ENCODE peak calls at places on chromosomes 6 and 20, in eight cellular contexts. M is choroid plexus epithelial cell, O is fibroblast of pulmonary artery, D is uterus, A is astrocyte of the cerebellum, I is WERI-Rb-1, E is foreskin fibroblast, Q is tibial nerve. J is an unnamed sample.

GRCh38 chr6:66307490-66307889 is 600.5 kb upstream of the EYS start:
- DNase-seq in A (no peak), E (peak), I (no peak), Q (no peak), D (no peak), O (no peak), M (peak), J (no peak)

GRCh38 chr6:81465859-81466258 is 286.6 kb downstream of the TENT5A start:
- DNase-seq in O (peak), D (no peak), M (peak), A (no peak), Q (no peak), E (peak), I (peak), J (peak)

GRCh38 chr6:32070814-32071466 is 32.7 kb downstream of the CYP21A2 start:
- DNase-seq in M (peak), A (no peak), I (no peak), E (no peak), O (no peak), Q (peak), D (peak), J (no peak)

GRCh38 chr6:42104095-42104806 is 38.2 kb downstream of the C6orf132 start:
- DNase-seq in Q (peak), D (peak), I (no peak), O (peak), E (peak), M (peak), A (no peak), J (peak)

GRCh38 chr20:53960586-53961386 is 109.6 kb downstream of the BCAS1 start:
- DNase-seq in E (peak), O (no peak), A (no peak), M (peak), D (no peak), Q (no peak), I (no peak), J (peak)

GRCh38 chr20:1297486-1297885 is 31.4 kb downstream of the SNPH start:
- DNase-seq in A (no peak), E (no peak), O (no peak), Q (no peak), I (no peak), M (no peak), D (no peak), J (no peak)

GRCh38 chr6:43698584-43699349 is 11.2 kb upstream of the MRPS18A start:
- DNase-seq in O (peak), Q (peak), I (no peak), D (peak), E (peak), M (peak), A (no peak), J (peak)

GRCh38 chr6:167898673-167899311 is 72.1 kb downstream of the AFDN start:
- DNase-seq in I (no peak), A (peak), D (no peak), O (peak), E (peak), M (peak), Q (no peak), J (peak)

GRCh38 chr20:46975976-46976375 is 81.3 kb downstream of the EYA2 start:
- DNase-seq in I (no peak), O (no peak), D (no peak), Q (no peak), M (no peak), E (no peak), A (no peak), J (no peak)

GRCh38 chr6:126944512-126944911 is 174.0 kb upstream of the RSPO3 start:
- DNase-seq in A (no peak), Q (no peak), D (peak), E (peak), I (no peak), M (no peak), O (no peak), J (no peak)

GRCh38 chr6:90284745-90285481 is 11.7 kb downstream of the BACH2 start:
- DNase-seq in A (peak), E (peak), I (no peak), Q (no peak), D (no peak), M (peak), O (peak), J (peak)

GRCh38 chr20:41138217-41138526 is 829 bp downstream of the PLCG1 start:
- DNase-seq in M (peak), A (no peak), E (no peak), O (peak), I (no peak), Q (no peak), D (no peak), J (peak)

GRCh38 chr20:17557675-17558006 is 12.2 kb upstream of the DSTN start:
- DNase-seq in O (peak), M (peak), D (peak), I (no peak), Q (no peak), A (no peak), E (peak), J (peak)

GRCh38 chr20:60352580-60352979 is 394.4 kb downstream of the CDH26 start:
- DNase-seq in O (no peak), M (no peak), A (no peak), I (no peak), Q (no peak), E (no peak), D (no peak), J (no peak)

GRCh38 chr6:2771021-2771558 is 5.9 kb downstream of the WRNIP1 start:
- DNase-seq in A (no peak), I (no peak), O (no peak), E (peak), D (no peak), M (no peak), Q (no peak), J (no peak)

GRCh38 chr6:45586216-45587171 is 208.8 kb upstream of the SUPT3H start:
- DNase-seq in D (no peak), I (peak), E (no peak), M (no peak), A (no peak), Q (no peak), O (no peak), J (no peak)

GRCh38 chr6:166905013-166905412 is 51.3 kb downstream of the RNASET2 start:
- DNase-seq in Q (no peak), O (no peak), I (no peak), A (no peak), M (no peak), E (no peak), D (no peak), J (no peak)

GRCh38 chr20:32709528-32710121 is 33.6 kb downstream of the COMMD7 start:
- DNase-seq in D (no peak), O (peak), A (no peak), I (peak), M (peak), E (no peak), Q (no peak), J (no peak)

GRCh38 chr6:30500421-30501069 is 11.2 kb downstream of the HLA-E start:
- DNase-seq in D (no peak), E (peak), Q (no peak), M (peak), A (no peak), I (peak), O (peak), J (peak)

GRCh38 chr6:6919173-6919572 is 188.6 kb upstream of the RREB1 start:
- DNase-seq in I (no peak), D (no peak), M (no peak), E (no peak), O (no peak), A (no peak), Q (no peak), J (no peak)

GRCh38 chr6:53090576-53090975 is 25.4 kb downstream of the FBXO9 start:
- DNase-seq in O (peak), E (peak), M (no peak), D (no peak), A (no peak), Q (no peak), I (no peak), J (peak)

GRCh38 chr6:103405321-103405720 is 1454.4 kb downstream of the HACE1 start:
- DNase-seq in E (no peak), D (no peak), A (no peak), M (no peak), Q (no peak), O (no peak), I (no peak), J (no peak)

GRCh38 chr20:41168281-41169183 is 31.2 kb downstream of the PLCG1 start:
- DNase-seq in D (peak), I (no peak), E (no peak), M (no peak), Q (no peak), A (no peak), O (no peak), J (no peak)

GRCh38 chr6:170284126-170284773 is 6.6 kb downstream of the DLL1 start:
- DNase-seq in E (no peak), D (no peak), O (no peak), A (no peak), I (no peak), Q (no peak), M (no peak), J (no peak)

GRCh38 chr6:144361027-144361426 is 75.9 kb downstream of the UTRN start:
- DNase-seq in Q (no peak), I (no peak), O (no peak), A (no peak), E (no peak), D (no peak), M (no peak), J (no peak)
- H3K4me3 ChIP-seq in Q (no peak), I (no peak), O (no peak), A (no peak), E (no peak), D (no peak), M (no peak), J (no peak)

GRCh38 chr6:162157157-162157556 is 570.4 kb downstream of the PRKN start:
- DNase-seq in M (no peak), I (no peak), O (no peak), Q (no peak), A (no peak), D (no peak), E (peak), J (no peak)
- TF ChIP-seq CTCF in M (no peak), I (no peak), O (no peak), Q (no peak), A (no peak), D (no peak), E (no peak), J (no peak)

DNA sequence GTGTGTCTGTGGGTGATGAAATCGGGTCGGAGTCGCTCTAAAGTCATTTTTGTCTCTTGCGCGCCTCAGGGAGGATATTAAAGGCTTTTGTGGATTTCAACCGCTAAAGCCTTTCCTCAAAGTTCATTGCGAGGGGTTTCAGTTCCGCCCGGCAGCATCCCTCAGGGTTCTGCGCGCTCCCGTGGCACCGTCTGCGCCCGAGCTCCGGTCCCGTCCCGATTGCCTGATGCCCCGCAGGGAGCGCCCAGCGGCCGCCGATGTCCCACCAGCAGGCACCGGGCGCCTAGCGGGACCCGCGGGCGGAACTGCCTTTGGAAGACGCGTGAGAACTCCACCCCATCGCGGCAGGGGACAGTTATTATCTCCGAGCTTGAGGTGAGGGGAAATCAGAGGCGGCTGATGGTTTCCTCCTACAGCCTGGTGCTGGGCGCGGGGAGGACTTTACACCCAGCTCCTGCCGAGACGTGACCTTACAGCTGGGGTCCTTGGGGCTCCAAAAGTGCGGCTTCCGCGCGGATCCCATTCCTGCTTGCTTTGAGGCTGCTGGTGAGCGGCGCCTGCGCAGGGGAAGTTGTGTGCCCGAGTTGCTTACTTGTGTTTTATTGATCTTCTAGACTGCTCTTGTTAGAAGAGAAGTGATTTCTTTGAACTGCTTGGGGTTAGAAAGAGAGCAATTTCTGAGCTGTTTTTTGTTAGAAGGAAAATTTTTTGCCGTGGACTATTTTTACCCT is 27.1 kb downstream of the ULBP1 start:
- DNase-seq in D (no peak), Q (no peak), I (peak), M (no peak), O (no peak), A (no peak), E (peak), J (peak)
- H3K4me3 ChIP-seq in D (peak), Q (peak), I (peak), M (no peak), O (no peak), A (peak), E (peak), J (peak)

DNA sequence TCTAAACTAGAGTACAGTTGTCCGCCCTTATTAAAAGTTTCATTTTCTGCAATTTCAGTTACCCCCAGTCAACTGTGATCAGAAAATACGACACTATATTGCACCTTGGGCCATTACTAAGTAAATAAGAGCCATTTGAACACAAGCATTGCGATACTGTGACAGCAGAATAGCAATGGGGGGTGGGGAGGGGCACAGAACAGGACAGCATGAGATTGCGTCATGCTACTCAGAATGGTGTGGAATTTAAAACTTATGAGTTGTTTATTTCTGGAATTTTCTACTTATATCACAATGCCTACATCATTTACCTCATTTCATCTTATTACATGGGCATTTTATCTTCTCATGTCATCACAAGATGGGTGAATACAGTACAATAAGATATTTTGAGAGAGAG is 166.3 kb downstream of the MANEA start:
- DNase-seq in I (no peak), O (no peak), A (no peak), D (no peak), E (no peak), M (no peak), Q (no peak), J (no peak)
- TF ChIP-seq CTCF in I (no peak), O (no peak), A (no peak), D (no peak), E (no peak), M (no peak), Q (no peak), J (no peak)

DNA sequence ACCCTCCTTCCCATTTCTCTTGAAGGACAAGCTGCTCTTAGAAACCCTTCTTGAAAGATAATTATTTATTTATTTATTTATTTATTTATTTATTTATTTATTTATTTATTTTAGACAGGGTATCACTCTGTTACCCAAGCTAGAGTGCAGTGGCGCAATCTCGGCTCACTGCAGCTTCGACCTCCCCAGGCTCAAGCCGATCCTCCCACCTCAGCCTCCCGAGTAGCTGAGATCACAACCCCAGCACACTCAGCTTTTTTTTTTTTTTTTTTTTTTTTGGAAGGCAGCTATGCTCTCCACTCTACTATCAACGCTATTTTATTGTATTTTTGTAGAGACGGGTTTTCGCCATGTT is 1.2 kb upstream of the HEBP2 start:
- DNase-seq in Q (no peak), O (no peak), M (no peak), E (no peak), D (no peak), A (no peak), I (no peak), J (no peak)
- H3K4me3 ChIP-seq in Q (peak), O (no peak), M (no peak), E (peak), D (peak), A (peak), I (peak), J (peak)

GRCh38 chr6:164308339-164308738 is 893.8 kb downstream of the QKI start:
- DNase-seq in A (no peak), D (no peak), M (no peak), O (no peak), I (no peak), Q (no peak), E (no peak), J (no peak)
- TF ChIP-seq CTCF in A (no peak), D (no peak), M (no peak), O (no peak), I (no peak), Q (no peak), E (no peak), J (no peak)

GRCh38 chr6:111515259-111515658 is 32.2 kb upstream of the REV3L start:
- DNase-seq in D (no peak), I (no peak), Q (no peak), M (no peak), A (no peak), E (no peak), O (no peak), J (no peak)
- H3K4me3 ChIP-seq in D (no peak), I (no peak), Q (no peak), M (no peak), A (no peak), E (no peak), O (no peak), J (no peak)